ENCODE peak calls at places on chromosomes 4 and X, in four cellular contexts. S is RWPE1, E is mucosa of descending colon, M is astrocyte of the spinal cord. B is an unnamed sample.

GRCh38 chrX:41684138-41684537 is 4.6 kb upstream of the GPR34 start:
- DNase-seq in M (no peak), S (no peak), E (no peak), B (no peak)

GRCh38 chr4:183872531-183872930 is 32.6 kb upstream of the STOX2 start:
- DNase-seq in S (no peak), M (no peak), E (no peak), B (no peak)

GRCh38 chr4:128572778-128573241 is 236.7 kb upstream of the JADE1 start:
- DNase-seq in M (peak; percentile 67), E (no peak), S (no peak), B (no peak)

GRCh38 chr4:98802673-98803286 is 126.2 kb downstream of the EIF4E start:
- DNase-seq in S (no peak), E (no peak), M (no peak), B (no peak)

GRCh38 chrX:100980608-100981497 is 11.3 kb downstream of the ARL13A start:
- DNase-seq in M (peak; percentile 81), E (no peak), S (peak; percentile 4), B (peak; percentile 20)

GRCh38 chr4:126192506-126192905 is 877.8 kb downstream of the FAT4 start:
- DNase-seq in S (no peak), E (no peak), M (no peak), B (no peak)

GRCh38 chr4:48594185-48594584 is 104.1 kb downstream of the ZAR1 start:
- DNase-seq in M (no peak), S (no peak), E (no peak), B (no peak)

GRCh38 chr4:102036016-102036415 is 245.5 kb downstream of the BANK1 start:
- DNase-seq in E (no peak), S (no peak), M (no peak), B (no peak)

GRCh38 chr4:6221851-6222760 is 21.8 kb upstream of the JAKMIP1 start:
- DNase-seq in E (peak; percentile 31), M (peak; percentile 9), S (peak; percentile 34), B (no peak)

GRCh38 chrX:10007604-10008003 is 40.4 kb downstream of the CLDN34 start:
- DNase-seq in E (no peak), M (no peak), S (no peak), B (no peak)

GRCh38 chr4:28287837-28288236 is 1427.2 kb downstream of the STIM2 start:
- DNase-seq in E (no peak), M (peak; percentile 92), S (peak; percentile 78), B (no peak)

GRCh38 chr4:1329408-1330371 is 17.3 kb upstream of the UVSSA start:
- DNase-seq in M (no peak), E (peak; percentile 54), S (peak; percentile 64), B (peak; percentile 19)

GRCh38 chrX:4570141-4570540 is 856.7 kb upstream of the PRKX start:
- DNase-seq in M (no peak), S (no peak), E (no peak), B (no peak)

GRCh38 chrX:63746278-63746677 is 38.7 kb downstream of the ARHGEF9 start:
- DNase-seq in M (no peak), E (no peak), S (no peak), B (no peak)

GRCh38 chr4:133938061-133938460 is 263.5 kb downstream of the PABPC4L start:
- DNase-seq in E (no peak), S (no peak), M (no peak), B (no peak)

GRCh38 chr4:165325732-165326512 is 1.5 kb upstream of the MSMO1 start:
- DNase-seq in M (peak; percentile 84), S (peak; percentile 64), E (no peak), B (no peak)

GRCh38 chr4:98203406-98204235 is 57.6 kb upstream of the RAP1GDS1 start:
- DNase-seq in E (no peak), S (no peak), M (no peak), B (no peak)

GRCh38 chr4:100100985-100101384 is 89.3 kb downstream of the DDIT4L start:
- DNase-seq in E (no peak), S (no peak), M (no peak), B (no peak)

GRCh38 chr4:138681000-138681604 is 334.5 kb upstream of the NOCT start:
- DNase-seq in M (peak; percentile 74), S (peak; percentile 53), E (no peak), B (peak; percentile 80)

GRCh38 chr4:7226993-7227392 is 34.7 kb downstream of the SORCS2 start:
- DNase-seq in M (no peak), S (no peak), E (no peak), B (no peak)

GRCh38 chr4:17327587-17327986 is 184.3 kb downstream of the QDPR start:
- DNase-seq in E (no peak), M (no peak), S (no peak), B (no peak)

GRCh38 chr4:17941731-17942130 is 79.8 kb downstream of the LCORL start:
- DNase-seq in S (no peak), E (no peak), M (no peak), B (no peak)

GRCh38 chrX:108097380-108097779 is 5.8 kb downstream of the ATG4A start:
- DNase-seq in E (no peak), M (no peak), S (no peak), B (no peak)

GRCh38 chrX:31658360-31658759 is 586.5 kb upstream of the FTHL17 start:
- DNase-seq in E (no peak), S (peak; percentile 1), M (peak; percentile 33), B (no peak)

DNA sequence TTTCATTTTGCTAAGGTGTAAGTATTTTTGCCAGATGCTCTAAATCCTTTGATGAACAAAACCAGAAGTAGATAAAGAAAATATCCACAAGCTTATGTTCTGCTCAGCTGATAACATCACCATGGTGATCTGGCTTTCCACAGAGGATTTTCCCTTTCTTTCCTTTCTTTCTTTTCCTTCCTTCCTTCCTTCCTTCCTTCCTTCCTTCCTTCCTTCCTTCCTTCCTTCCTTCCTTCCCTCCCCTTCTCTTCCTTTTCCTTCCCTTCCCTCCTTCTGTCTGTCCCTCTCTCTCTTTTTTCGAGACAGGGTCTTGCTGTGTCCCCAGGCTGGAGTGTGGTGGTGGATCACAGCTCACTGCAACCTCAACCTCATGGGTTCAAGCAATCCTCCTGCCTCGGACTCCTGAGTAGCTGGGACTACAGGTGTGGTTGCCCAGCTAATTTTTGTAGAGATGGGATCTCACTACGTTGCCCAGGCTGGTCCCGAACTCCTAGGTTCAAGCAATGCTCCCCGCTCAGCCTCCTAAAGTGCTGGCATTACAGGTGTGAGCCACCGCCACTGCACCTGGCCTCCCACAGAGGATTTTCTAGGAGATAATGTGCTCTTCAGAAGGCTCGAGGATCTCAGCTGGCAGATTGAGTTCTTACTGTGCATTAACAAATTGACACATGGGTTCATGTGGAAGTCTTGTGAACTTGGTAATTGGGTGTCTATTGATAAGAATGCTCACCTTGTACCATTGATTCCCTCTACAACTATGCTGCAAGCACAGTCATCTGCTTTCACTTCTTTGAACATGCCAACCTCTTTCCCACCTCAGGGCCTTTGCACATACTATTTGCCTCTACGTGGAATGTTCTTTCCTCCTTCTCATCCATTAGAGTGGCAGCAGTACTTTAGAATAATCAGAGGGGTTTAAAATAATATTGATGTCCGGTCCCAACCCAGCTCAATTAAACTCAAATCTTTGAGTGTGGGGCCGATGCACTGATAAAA is 1.4 kb upstream of the RHOH start:
- DNase-seq in S (no peak), M (no peak), E (no peak), B (no peak)
- TF ChIP-seq CTCF in S (no peak), M (no peak), E (no peak), B (no peak)

GRCh38 chr4:123397276-123398150 is 918 bp downstream of the SPRY1 start:
- DNase-seq in M (no peak), E (peak; percentile 74), S (no peak), B (peak; percentile 72)

GRCh38 chr4:123399638-123400358 is 3.2 kb downstream of the SPRY1 start:
- DNase-seq in E (no peak), S (no peak), M (peak; percentile 59), B (no peak)

GRCh38 chr4:123398151-123398802 is 1.7 kb downstream of the SPRY1 start:
- DNase-seq in S (peak; percentile 61), M (peak; percentile 64), E (peak; percentile 83), B (peak; percentile 82)

GRCh38 chr4:123396294-123397275 is at the start of gene SPRY1:
- DNase-seq in S (peak; percentile 78), M (peak; percentile 93), E (peak; percentile 88), B (peak; percentile 91)

GRCh38 chr4:123398803-123399637 is 2.4 kb downstream of the SPRY1 start:
- DNase-seq in M (peak; percentile 78), S (no peak), E (peak; percentile 78), B (peak; percentile 68)
- TF ChIP-seq CTCF in M (peak; percentile 26), S (peak; percentile 33), E (no peak), B (no peak)

GRCh38 chr4:153789741-153790651 is 1.1 kb upstream of the SFRP2 start:
- DNase-seq in M (no peak), S (no peak), E (no peak), B (no peak)

GRCh38 chr4:153790962-153791551 is 2.2 kb upstream of the SFRP2 start:
- DNase-seq in S (no peak), M (no peak), E (peak; percentile 56), B (no peak)

GRCh38 chr4:153792893-153793227 is 4.0 kb upstream of the SFRP2 start:
- DNase-seq in M (no peak), E (no peak), S (no peak), B (no peak)

GRCh38 chr4:153794001-153794400 is 5.1 kb upstream of the SFRP2 start:
- DNase-seq in S (no peak), M (no peak), E (no peak), B (no peak)

DNA sequence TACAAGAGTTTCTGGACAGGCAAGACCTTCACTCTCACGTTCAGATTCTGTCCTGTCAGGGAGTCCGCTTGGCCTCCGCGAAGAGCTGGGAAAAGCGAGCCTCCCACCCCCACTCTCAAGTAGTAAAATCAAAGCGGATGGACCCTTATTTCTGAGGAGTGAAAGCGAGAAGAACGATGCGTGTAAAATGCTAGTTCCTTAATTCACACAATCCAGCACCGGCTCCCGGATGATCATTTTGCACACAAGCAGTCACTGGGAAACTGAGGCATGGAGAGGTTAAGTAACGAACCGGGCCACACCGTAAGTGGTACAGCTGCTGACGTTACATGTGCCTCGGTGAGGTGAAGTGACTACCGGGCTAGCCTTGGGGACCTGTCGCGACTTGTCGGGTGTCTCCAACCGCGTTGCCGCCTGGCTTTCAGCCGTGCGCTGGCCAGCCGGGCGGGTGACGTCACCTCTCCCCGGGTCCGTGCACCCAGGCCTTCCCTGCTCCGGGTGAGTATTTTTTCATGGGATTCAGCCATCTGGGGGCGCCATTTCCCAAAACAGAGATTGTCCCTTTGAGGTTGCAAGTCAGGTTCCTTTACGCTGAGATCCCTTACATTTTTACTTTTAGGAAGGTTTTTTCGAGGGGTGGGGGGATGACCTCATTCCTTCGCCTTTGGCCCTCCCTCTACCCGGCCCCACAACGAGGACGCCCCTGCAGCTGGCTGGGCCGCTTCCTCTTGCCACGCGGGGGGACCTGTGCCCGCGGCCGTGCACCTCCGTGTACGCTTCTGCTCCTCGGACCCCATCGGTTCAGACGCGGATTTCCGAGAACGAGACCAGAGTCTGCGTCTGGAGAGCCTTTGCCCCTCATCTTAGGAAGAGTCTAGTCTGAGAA is 3.4 kb upstream of the SFRP2 start:
- DNase-seq in S (peak; percentile 64), E (peak; percentile 65), M (peak; percentile 34), B (peak; percentile 56)
- TF ChIP-seq CTCF in S (no peak), E (no peak), M (peak; percentile 47), B (peak; percentile 27)

DNA sequence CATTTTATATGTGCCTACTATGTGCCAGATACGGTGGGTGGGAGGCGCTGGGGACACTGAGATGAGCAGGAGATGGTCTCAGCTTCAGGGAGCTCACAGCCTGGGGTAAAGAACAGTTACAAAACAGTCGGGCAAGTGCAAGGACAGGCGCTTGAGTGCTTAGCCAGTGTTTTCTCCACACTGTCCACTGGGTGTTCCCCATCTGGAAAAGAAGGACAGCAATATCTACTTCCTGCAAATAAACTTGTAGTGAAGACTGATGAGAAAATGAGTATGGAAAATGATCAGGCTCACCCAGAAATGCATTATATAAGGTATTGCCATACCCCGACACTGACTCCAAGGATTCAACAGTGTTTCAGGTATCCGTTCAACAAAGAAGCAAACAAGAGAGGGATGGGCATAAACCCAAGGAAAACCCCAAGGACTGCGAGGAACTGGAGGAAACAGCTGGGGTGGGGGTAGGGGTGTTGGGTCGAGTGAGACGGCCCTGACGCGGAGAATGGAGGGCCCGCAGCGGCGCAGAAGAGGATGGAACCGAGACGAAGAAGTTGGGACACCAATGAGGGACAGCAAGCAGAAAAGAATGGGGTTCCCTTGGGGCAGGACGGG is 805 bp downstream of the TMEM185A start:
- DNase-seq in S (peak; percentile 5), M (peak; percentile 41), E (no peak), B (no peak)
- TF ChIP-seq CTCF in S (no peak), M (peak; percentile 20), E (no peak), B (peak; percentile 10)

B was measured in right lobe of liver.